ENCODE peak calls at places on chromosomes 13 and 19, in nine cellular contexts. A is lung; G is midbrain; Z is BE2C; T is AG09319; Y is GM04503; D is kidney glomerular epithelial cell; N is AML-193; U is activated naive CD8-positive, alpha-beta T cell treated with anti-CD3 and anti-CD28 coated beads, Interleukin-2, amount 10 ng/mL, durations not matched to agents 7 days and 5 days. L is an unnamed sample.

GRCh38 chr19:36101550-36102327 is 9.2 kb upstream of the OVOL3 start:
- DNase-seq in T (no peak), Z (no peak), Y (no peak), U (no peak), N (no peak), D (no peak), A (no peak), G (no peak), L (no peak)

GRCh38 chr13:33723365-33723764 is 94.6 kb upstream of the RFC3 start:
- DNase-seq in Y (no peak), N (no peak), D (no peak), U (no peak), Z (no peak), G (no peak), A (no peak), T (no peak), L (peak)

GRCh38 chr13:101449971-101450748 is 2.3 kb upstream of the ITGBL1 start:
- DNase-seq in D (peak), N (no peak), U (no peak), Y (peak), T (peak), Z (no peak), A (no peak), G (no peak), L (no peak)

GRCh38 chr19:55704494-55705245 is 29.6 kb downstream of the EPN1 start:
- DNase-seq in N (no peak), T (no peak), G (no peak), U (peak), Y (no peak), Z (no peak), D (no peak), A (no peak), L (no peak)

GRCh38 chr13:111043575-111043982 is 71.5 kb upstream of the ARHGEF7 start:
- DNase-seq in Y (peak), U (no peak), N (no peak), A (peak), Z (peak), G (no peak), T (no peak), D (no peak), L (no peak)

GRCh38 chr19:18488403-18488723 is 33.5 kb downstream of the ELL start:
- DNase-seq in G (no peak), N (no peak), Y (no peak), U (no peak), T (no peak), Z (no peak), A (no peak), D (no peak), L (no peak)

GRCh38 chr13:26262156-26262555 is 8.2 kb downstream of the CDK8 start:
- DNase-seq in D (no peak), Z (no peak), A (no peak), U (no peak), N (no peak), Y (no peak), T (no peak), G (no peak), L (no peak)

GRCh38 chr13:59533561-59534337 is 630.0 kb downstream of the DIAPH3 start:
- DNase-seq in G (no peak), N (no peak), D (peak), A (no peak), Y (no peak), U (no peak), T (no peak), Z (no peak), L (no peak)

GRCh38 chr13:32031815-32032345 is 306 bp downstream of the FRY start:
- DNase-seq in Y (no peak), G (peak), N (no peak), D (no peak), Z (no peak), T (no peak), A (no peak), U (no peak), L (no peak)

GRCh38 chr19:40585677-40586422 is 9.2 kb downstream of the SHKBP1 start:
- DNase-seq in G (no peak), A (peak), N (peak), T (no peak), Z (no peak), U (no peak), Y (no peak), D (peak), L (no peak)

GRCh38 chr13:27375686-27376326 is 48.6 kb upstream of the GTF3A start:
- DNase-seq in T (no peak), G (peak), Y (peak), A (peak), D (peak), N (peak), Z (peak), U (peak), L (peak)

GRCh38 chr19:19745496-19746285 is 12.8 kb upstream of the ZNF14 start:
- DNase-seq in N (no peak), A (peak), G (no peak), D (no peak), U (no peak), Y (no peak), Z (no peak), T (no peak), L (no peak)

L was measured in globus pallidus.